ENCODE peak calls at places on chromosome 22, in seven cellular contexts. F, P, T, R, Z, E and I are unnamed samples.

GRCh38 chr22:50702261-50702671 is 29.6 kb downstream of the SHANK3 start:
- DNase-seq in F (no peak), P (no peak), T (no peak), R (no peak), Z (no peak), E (no peak), I (no peak)

GRCh38 chr22:48188211-48188845 is 1425.9 kb downstream of the TBC1D22A start:
- DNase-seq in F (peak), P (no peak), T (no peak), R (no peak), Z (no peak), E (no peak), I (no peak)

GRCh38 chr22:29203883-29204282 is 1.8 kb upstream of the EMID1 start:
- DNase-seq in F (no peak), P (no peak), T (no peak), R (no peak), Z (no peak), E (no peak), I (no peak)

GRCh38 chr22:49358041-49358440 is 469.6 kb downstream of the BRD1 start:
- DNase-seq in F (no peak), P (no peak), T (no peak), R (no peak), Z (no peak), E (no peak), I (no peak)

GRCh38 chr22:48491451-48491941 is 1336.2 kb downstream of the BRD1 start:
- DNase-seq in F (no peak), P (no peak), T (no peak), R (no peak), Z (no peak), E (no peak), I (peak)

GRCh38 chr22:40247976-40248375 is 70.3 kb downstream of the TNRC6B start:
- DNase-seq in F (no peak), P (no peak), T (no peak), R (no peak), Z (no peak), E (no peak), I (no peak)

GRCh38 chr22:32208681-32209080 is 3.8 kb upstream of the RFPL2 start:
- DNase-seq in F (no peak), P (no peak), T (no peak), R (no peak), Z (no peak), E (no peak), I (no peak)

GRCh38 chr22:49093192-49093880 is 734.3 kb downstream of the BRD1 start:
- DNase-seq in F (no peak), P (no peak), T (no peak), R (no peak), Z (no peak), E (no peak), I (no peak)

GRCh38 chr22:23246982-23247766 is 66.9 kb downstream of the BCR start:
- DNase-seq in F (no peak), P (no peak), T (no peak), R (no peak), Z (no peak), E (peak), I (no peak)

GRCh38 chr22:41713004-41713403 is 13.7 kb downstream of the MEI1 start:
- DNase-seq in F (no peak), P (peak), T (no peak), R (no peak), Z (no peak), E (peak), I (no peak)

GRCh38 chr22:35703861-35704584 is 13.6 kb upstream of the APOL5 start:
- DNase-seq in F (no peak), P (no peak), T (no peak), R (no peak), Z (no peak), E (no peak), I (no peak)

GRCh38 chr22:35140879-35141745 is 75.2 kb downstream of the ISX start:
- DNase-seq in F (peak), P (no peak), T (peak), R (peak), Z (no peak), E (no peak), I (no peak)

GRCh38 chr22:36227396-36227795 is 11.9 kb downstream of the APOL2 start:
- DNase-seq in F (no peak), P (no peak), T (no peak), R (no peak), Z (no peak), E (no peak), I (no peak)

GRCh38 chr22:22949953-22950352 is 62.3 kb downstream of the IGLL5 start:
- DNase-seq in F (no peak), P (no peak), T (no peak), R (no peak), Z (no peak), E (no peak), I (no peak)

GRCh38 chr22:28917747-28918543 is 34.6 kb downstream of the ZNRF3 start:
- DNase-seq in F (no peak), P (peak), T (peak), R (no peak), Z (no peak), E (peak), I (peak)

GRCh38 chr22:27903805-27904473 is 15.1 kb downstream of the PITPNB start:
- DNase-seq in F (no peak), P (no peak), T (no peak), R (no peak), Z (peak), E (no peak), I (no peak)

GRCh38 chr22:47356433-47357011 is 594.1 kb downstream of the TBC1D22A start:
- DNase-seq in F (no peak), P (no peak), T (no peak), R (no peak), Z (no peak), E (no peak), I (no peak)

GRCh38 chr22:19629720-19630419 is 84.4 kb upstream of the SEPTIN5 start:
- DNase-seq in F (peak), P (peak), T (peak), R (peak), Z (no peak), E (peak), I (peak)

GRCh38 chr22:34604312-34604711 is 461.6 kb upstream of the ISX start:
- DNase-seq in F (no peak), P (no peak), T (no peak), R (no peak), Z (no peak), E (no peak), I (no peak)

GRCh38 chr22:32043391-32043790 is 330 bp downstream of the SLC5A1 start:
- DNase-seq in F (no peak), P (no peak), T (no peak), R (no peak), Z (no peak), E (no peak), I (no peak)

DNA sequence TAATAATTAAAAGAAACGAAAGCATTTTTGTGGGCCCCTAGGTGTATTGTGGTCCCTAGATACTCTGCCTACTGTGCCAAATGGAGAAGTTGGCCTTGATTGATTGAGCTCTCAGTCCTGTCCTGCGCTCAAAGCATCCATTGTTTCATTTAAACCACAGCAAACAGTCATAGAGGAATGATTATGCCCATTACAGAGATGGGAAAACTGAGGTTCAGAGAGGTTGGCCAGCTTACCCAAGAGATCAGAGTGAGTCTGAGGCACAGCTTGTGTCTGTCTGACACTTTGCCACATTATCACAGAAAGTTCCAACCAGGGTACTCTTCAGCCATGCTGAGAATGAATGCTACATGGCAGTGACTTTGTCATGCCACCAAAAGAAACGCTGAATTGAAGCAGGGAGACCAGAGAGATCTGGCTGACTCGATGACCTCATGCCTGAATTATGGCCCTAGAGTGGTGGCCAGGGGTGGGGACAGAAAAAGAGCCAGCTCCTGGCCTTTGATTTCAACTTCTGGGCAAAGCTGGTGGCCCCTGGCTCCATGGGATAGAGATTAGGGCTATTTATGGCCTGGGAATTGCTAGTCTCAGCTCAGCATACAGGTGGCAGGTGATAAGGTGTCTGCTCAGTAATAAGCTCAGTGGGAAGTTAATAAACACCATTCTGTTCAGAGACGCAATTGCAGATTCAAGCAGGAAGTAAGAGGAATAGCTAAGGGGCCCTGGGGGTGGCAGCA is 180.6 kb downstream of the MIAT start:
- DNase-seq in F (no peak), P (no peak), T (no peak), R (no peak), Z (no peak), E (no peak), I (no peak)
- TF ChIP-seq JUND in F (no peak), P (no peak), T (no peak), R (no peak), Z (no peak), E (no peak), I (no peak)

GRCh38 chr22:38762607-38763006 is 6.8 kb upstream of the SUN2 start:
- DNase-seq in F (no peak), P (no peak), T (no peak), R (no peak), Z (no peak), E (no peak), I (no peak)

GRCh38 chr22:38758276-38758945 is 2.6 kb upstream of the SUN2 start:
- DNase-seq in F (no peak), P (no peak), T (no peak), R (no peak), Z (no peak), E (no peak), I (no peak)

GRCh38 chr22:38761202-38762162 is 5.7 kb upstream of the SUN2 start:
- DNase-seq in F (no peak), P (no peak), T (no peak), R (no peak), Z (no peak), E (no peak), I (no peak)

GRCh38 chr22:38759005-38759404 is 3.2 kb upstream of the SUN2 start:
- DNase-seq in F (no peak), P (no peak), T (no peak), R (no peak), Z (no peak), E (no peak), I (no peak)

GRCh38 chr22:38760477-38761201 is 4.8 kb upstream of the SUN2 start:
- DNase-seq in F (no peak), P (no peak), T (no peak), R (no peak), Z (no peak), E (peak), I (no peak)
- TF ChIP-seq JUND in F (no peak), P (no peak), T (no peak), R (no peak), Z (no peak), E (no peak), I (no peak)

GRCh38 chr22:20976291-20976877 is 5.7 kb upstream of the LZTR1 start:
- DNase-seq in F (no peak), P (no peak), T (no peak), R (no peak), Z (no peak), E (no peak), I (no peak)
- TF ChIP-seq JUND in F (no peak), P (no peak), T (no peak), R (no peak), Z (no peak), E (no peak), I (no peak)

GRCh38 chr22:43268261-43268660 is 74.9 kb downstream of the SCUBE1 start:
- DNase-seq in F (no peak), P (no peak), T (peak), R (no peak), Z (no peak), E (no peak), I (no peak)
- TF ChIP-seq JUND in F (no peak), P (no peak), T (no peak), R (no peak), Z (no peak), E (no peak), I (no peak)

GRCh38 chr22:30338802-30339201 is 12.1 kb upstream of the TBC1D10A start:
- DNase-seq in F (no peak), P (no peak), T (no peak), R (no peak), Z (no peak), E (no peak), I (no peak)
- TF ChIP-seq JUND in F (no peak), P (no peak), T (no peak), R (no peak), Z (no peak), E (no peak), I (no peak)

DNA sequence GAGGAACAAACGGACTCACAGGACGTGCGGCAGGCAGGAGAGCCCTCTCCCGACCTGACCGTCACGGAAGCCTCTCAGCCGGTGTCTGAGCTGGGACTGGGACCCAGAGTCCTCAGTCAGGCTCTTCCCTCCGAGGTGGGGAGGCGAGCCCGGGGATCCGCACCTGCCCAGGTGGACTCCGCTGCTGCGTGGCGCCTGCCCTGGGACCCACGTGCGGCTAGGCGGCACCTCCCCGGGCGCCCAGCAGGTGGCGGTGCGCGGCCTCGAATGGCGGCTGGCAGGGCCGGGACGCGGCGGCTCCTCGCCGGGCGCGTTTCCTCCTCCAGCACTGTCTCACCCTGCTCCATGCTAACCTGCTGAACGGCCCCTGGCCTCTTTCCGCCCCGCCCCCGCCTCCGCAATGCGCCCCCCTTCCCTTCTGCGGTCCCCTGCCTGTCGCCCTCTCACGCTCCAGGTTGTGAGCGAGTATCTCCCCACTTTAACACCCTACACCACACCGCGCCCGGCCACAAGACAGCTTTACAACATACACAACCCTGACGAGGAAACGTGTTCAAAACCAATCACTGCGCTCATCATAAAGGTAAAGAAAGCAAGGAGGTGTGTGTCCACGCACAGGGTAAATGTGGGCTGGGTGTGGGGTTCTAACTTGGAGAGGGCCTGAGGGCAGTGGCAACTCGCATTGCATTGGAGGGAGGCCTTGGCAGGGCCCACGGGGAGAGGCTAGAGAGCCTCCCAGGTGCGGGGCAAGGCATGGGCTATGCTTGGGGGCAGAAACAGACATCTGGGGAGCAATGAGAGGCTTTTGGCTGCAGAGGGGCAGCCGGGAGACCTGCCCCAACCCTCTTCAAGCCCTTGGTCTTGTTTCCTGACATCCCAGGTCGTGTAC is 25.9 kb upstream of the ATXN10 start:
- DNase-seq in F (peak), P (peak), T (peak), R (no peak), Z (no peak), E (no peak), I (peak)
- TF ChIP-seq JUND in F (no peak), P (no peak), T (no peak), R (no peak), Z (no peak), E (no peak), I (no peak)

GRCh38 chr22:37547249-37547741 is 13.0 kb upstream of the CDC42EP1 start:
- DNase-seq in F (no peak), P (no peak), T (no peak), R (no peak), Z (no peak), E (no peak), I (no peak)
- TF ChIP-seq JUND in F (no peak), P (no peak), T (no peak), R (no peak), Z (no peak), E (no peak), I (no peak)